ENCODE peak calls at places on chromosomes 16 and 17, in ten cellular contexts. One of them, this sample, is unnamed.

GRCh38 chr16:86078121-86078600 is 179.2 kb downstream of the IRF8 start:
- DNase-seq in LHCN-M2: no peak
- DNase-seq in effector CD8-positive, alpha-beta T cell: no peak
- DNase-seq in neural crest cell: no peak
- DNase-seq in substantia nigra: peak; percentile 15
- DNase-seq in occipital lobe: no peak
- DNase-seq in kidney glomerular epithelial cell: no peak
- DNase-seq in HEK293T: no peak
- DNase-seq in CD8-positive, alpha-beta memory T cell: no peak
- DNase-seq in stimulated activated CD8-positive, alpha-beta memory T cell treated with anti-CD3 and anti-CD28 coated beads, Interleukin-7, amount 100 ng/mL, for 24 hours: no peak
- DNase-seq in this sample: no peak

GRCh38 chr17:46978489-46979022 is 497 bp downstream of the RPRML start:
- DNase-seq in LHCN-M2: no peak
- DNase-seq in effector CD8-positive, alpha-beta T cell: no peak
- DNase-seq in neural crest cell: no peak
- DNase-seq in substantia nigra: no peak
- DNase-seq in occipital lobe: no peak
- DNase-seq in kidney glomerular epithelial cell: no peak
- DNase-seq in HEK293T: peak; percentile 31
- DNase-seq in CD8-positive, alpha-beta memory T cell: no peak
- DNase-seq in stimulated activated CD8-positive, alpha-beta memory T cell treated with anti-CD3 and anti-CD28 coated beads, Interleukin-7, amount 100 ng/mL, for 24 hours: no peak
- DNase-seq in this sample: no peak

GRCh38 chr16:8887952-8888560 is 5.9 kb downstream of the LITAFD start:
- DNase-seq in LHCN-M2: peak; percentile 58
- DNase-seq in effector CD8-positive, alpha-beta T cell: no peak
- DNase-seq in neural crest cell: no peak
- DNase-seq in substantia nigra: peak; percentile 47
- DNase-seq in occipital lobe: peak; percentile 70
- DNase-seq in kidney glomerular epithelial cell: no peak
- DNase-seq in HEK293T: no peak
- DNase-seq in CD8-positive, alpha-beta memory T cell: no peak
- DNase-seq in stimulated activated CD8-positive, alpha-beta memory T cell treated with anti-CD3 and anti-CD28 coated beads, Interleukin-7, amount 100 ng/mL, for 24 hours: no peak
- DNase-seq in this sample: no peak

GRCh38 chr16:77599793-77600415 is 122.4 kb upstream of the NUDT7 start:
- DNase-seq in LHCN-M2: no peak
- DNase-seq in effector CD8-positive, alpha-beta T cell: no peak
- DNase-seq in neural crest cell: peak; percentile 28
- DNase-seq in substantia nigra: no peak
- DNase-seq in occipital lobe: no peak
- DNase-seq in kidney glomerular epithelial cell: peak; percentile 47
- DNase-seq in HEK293T: peak; percentile 48
- DNase-seq in CD8-positive, alpha-beta memory T cell: no peak
- DNase-seq in stimulated activated CD8-positive, alpha-beta memory T cell treated with anti-CD3 and anti-CD28 coated beads, Interleukin-7, amount 100 ng/mL, for 24 hours: no peak
- DNase-seq in this sample: no peak

GRCh38 chr16:52446076-52446475 is 100.9 kb downstream of the TOX3 start:
- DNase-seq in LHCN-M2: no peak
- DNase-seq in effector CD8-positive, alpha-beta T cell: no peak
- DNase-seq in neural crest cell: no peak
- DNase-seq in substantia nigra: no peak
- DNase-seq in occipital lobe: peak; percentile 3
- DNase-seq in kidney glomerular epithelial cell: no peak
- DNase-seq in HEK293T: no peak
- DNase-seq in CD8-positive, alpha-beta memory T cell: no peak
- DNase-seq in stimulated activated CD8-positive, alpha-beta memory T cell treated with anti-CD3 and anti-CD28 coated beads, Interleukin-7, amount 100 ng/mL, for 24 hours: no peak
- DNase-seq in this sample: no peak

GRCh38 chr17:40418428-40418706 is 671 bp upstream of the TOP2A start:
- DNase-seq in LHCN-M2: no peak
- DNase-seq in effector CD8-positive, alpha-beta T cell: no peak
- DNase-seq in neural crest cell: no peak
- DNase-seq in substantia nigra: no peak
- DNase-seq in occipital lobe: no peak
- DNase-seq in kidney glomerular epithelial cell: no peak
- DNase-seq in HEK293T: no peak
- DNase-seq in CD8-positive, alpha-beta memory T cell: no peak
- DNase-seq in stimulated activated CD8-positive, alpha-beta memory T cell treated with anti-CD3 and anti-CD28 coated beads, Interleukin-7, amount 100 ng/mL, for 24 hours: no peak
- DNase-seq in this sample: no peak

GRCh38 chr17:885971-886571 is 93.5 kb downstream of the NXN start:
- DNase-seq in LHCN-M2: no peak
- DNase-seq in effector CD8-positive, alpha-beta T cell: no peak
- DNase-seq in neural crest cell: no peak
- DNase-seq in substantia nigra: no peak
- DNase-seq in occipital lobe: no peak
- DNase-seq in kidney glomerular epithelial cell: no peak
- DNase-seq in HEK293T: no peak
- DNase-seq in CD8-positive, alpha-beta memory T cell: no peak
- DNase-seq in stimulated activated CD8-positive, alpha-beta memory T cell treated with anti-CD3 and anti-CD28 coated beads, Interleukin-7, amount 100 ng/mL, for 24 hours: no peak
- DNase-seq in this sample: no peak

GRCh38 chr16:84648595-84649510 is 542 bp downstream of the KLHL36 start:
- DNase-seq in LHCN-M2: no peak
- DNase-seq in effector CD8-positive, alpha-beta T cell: peak; percentile 37
- DNase-seq in neural crest cell: peak; percentile 20
- DNase-seq in substantia nigra: no peak
- DNase-seq in occipital lobe: no peak
- DNase-seq in kidney glomerular epithelial cell: no peak
- DNase-seq in HEK293T: peak; percentile 62
- DNase-seq in CD8-positive, alpha-beta memory T cell: peak; percentile 24
- DNase-seq in stimulated activated CD8-positive, alpha-beta memory T cell treated with anti-CD3 and anti-CD28 coated beads, Interleukin-7, amount 100 ng/mL, for 24 hours: no peak
- DNase-seq in this sample: no peak

GRCh38 chr17:9002236-9002609 is 19.1 kb upstream of the NTN1 start:
- DNase-seq in LHCN-M2: no peak
- DNase-seq in effector CD8-positive, alpha-beta T cell: no peak
- DNase-seq in neural crest cell: no peak
- DNase-seq in substantia nigra: no peak
- DNase-seq in occipital lobe: no peak
- DNase-seq in kidney glomerular epithelial cell: no peak
- DNase-seq in HEK293T: no peak
- DNase-seq in CD8-positive, alpha-beta memory T cell: no peak
- DNase-seq in stimulated activated CD8-positive, alpha-beta memory T cell treated with anti-CD3 and anti-CD28 coated beads, Interleukin-7, amount 100 ng/mL, for 24 hours: no peak
- DNase-seq in this sample: no peak

GRCh38 chr16:69861276-69862030 is 89.7 kb upstream of the CLEC18A start:
- DNase-seq in LHCN-M2: peak; percentile 35
- DNase-seq in effector CD8-positive, alpha-beta T cell: no peak
- DNase-seq in neural crest cell: no peak
- DNase-seq in substantia nigra: no peak
- DNase-seq in occipital lobe: no peak
- DNase-seq in kidney glomerular epithelial cell: no peak
- DNase-seq in HEK293T: no peak
- DNase-seq in CD8-positive, alpha-beta memory T cell: no peak
- DNase-seq in stimulated activated CD8-positive, alpha-beta memory T cell treated with anti-CD3 and anti-CD28 coated beads, Interleukin-7, amount 100 ng/mL, for 24 hours: no peak
- DNase-seq in this sample: no peak

GRCh38 chr17:6153416-6153815 is 83.2 kb downstream of the WSCD1 start:
- DNase-seq in LHCN-M2: no peak
- DNase-seq in effector CD8-positive, alpha-beta T cell: no peak
- DNase-seq in neural crest cell: no peak
- DNase-seq in substantia nigra: no peak
- DNase-seq in occipital lobe: no peak
- DNase-seq in kidney glomerular epithelial cell: no peak
- DNase-seq in HEK293T: no peak
- DNase-seq in CD8-positive, alpha-beta memory T cell: no peak
- DNase-seq in stimulated activated CD8-positive, alpha-beta memory T cell treated with anti-CD3 and anti-CD28 coated beads, Interleukin-7, amount 100 ng/mL, for 24 hours: no peak
- DNase-seq in this sample: no peak

GRCh38 chr17:32551186-32551955 is 64.6 kb downstream of the CDK5R1 start:
- DNase-seq in LHCN-M2: peak; percentile 57
- DNase-seq in effector CD8-positive, alpha-beta T cell: no peak
- DNase-seq in neural crest cell: no peak
- DNase-seq in substantia nigra: no peak
- DNase-seq in occipital lobe: no peak
- DNase-seq in kidney glomerular epithelial cell: peak; percentile 2
- DNase-seq in HEK293T: no peak
- DNase-seq in CD8-positive, alpha-beta memory T cell: no peak
- DNase-seq in stimulated activated CD8-positive, alpha-beta memory T cell treated with anti-CD3 and anti-CD28 coated beads, Interleukin-7, amount 100 ng/mL, for 24 hours: no peak
- DNase-seq in this sample: no peak

GRCh38 chr17:31745964-31746650 is 112.9 kb downstream of the COPRS start:
- DNase-seq in LHCN-M2: no peak
- DNase-seq in effector CD8-positive, alpha-beta T cell: no peak
- DNase-seq in neural crest cell: no peak
- DNase-seq in substantia nigra: no peak
- DNase-seq in occipital lobe: no peak
- DNase-seq in kidney glomerular epithelial cell: no peak
- DNase-seq in HEK293T: no peak
- DNase-seq in CD8-positive, alpha-beta memory T cell: no peak
- DNase-seq in stimulated activated CD8-positive, alpha-beta memory T cell treated with anti-CD3 and anti-CD28 coated beads, Interleukin-7, amount 100 ng/mL, for 24 hours: no peak
- DNase-seq in this sample: no peak

GRCh38 chr17:7888184-7888920 is at the start of gene CHD3:
- DNase-seq in LHCN-M2: no peak
- DNase-seq in effector CD8-positive, alpha-beta T cell: no peak
- DNase-seq in neural crest cell: no peak
- DNase-seq in substantia nigra: no peak
- DNase-seq in occipital lobe: peak; percentile 11
- DNase-seq in kidney glomerular epithelial cell: no peak
- DNase-seq in HEK293T: no peak
- DNase-seq in CD8-positive, alpha-beta memory T cell: no peak
- DNase-seq in stimulated activated CD8-positive, alpha-beta memory T cell treated with anti-CD3 and anti-CD28 coated beads, Interleukin-7, amount 100 ng/mL, for 24 hours: no peak
- DNase-seq in this sample: peak; percentile 69

GRCh38 chr16:68756250-68757051 is 19.4 kb downstream of the CDH1 start:
- DNase-seq in LHCN-M2: peak; percentile 77
- DNase-seq in effector CD8-positive, alpha-beta T cell: no peak
- DNase-seq in neural crest cell: no peak
- DNase-seq in substantia nigra: no peak
- DNase-seq in occipital lobe: no peak
- DNase-seq in kidney glomerular epithelial cell: peak; percentile 72
- DNase-seq in HEK293T: no peak
- DNase-seq in CD8-positive, alpha-beta memory T cell: no peak
- DNase-seq in stimulated activated CD8-positive, alpha-beta memory T cell treated with anti-CD3 and anti-CD28 coated beads, Interleukin-7, amount 100 ng/mL, for 24 hours: no peak
- DNase-seq in this sample: peak; percentile 89

GRCh38 chr16:12160815-12161550 is 184.4 kb downstream of the SNX29 start:
- DNase-seq in LHCN-M2: no peak
- DNase-seq in effector CD8-positive, alpha-beta T cell: no peak
- DNase-seq in neural crest cell: no peak
- DNase-seq in substantia nigra: no peak
- DNase-seq in occipital lobe: no peak
- DNase-seq in kidney glomerular epithelial cell: no peak
- DNase-seq in HEK293T: no peak
- DNase-seq in CD8-positive, alpha-beta memory T cell: no peak
- DNase-seq in stimulated activated CD8-positive, alpha-beta memory T cell treated with anti-CD3 and anti-CD28 coated beads, Interleukin-7, amount 100 ng/mL, for 24 hours: no peak
- DNase-seq in this sample: no peak

GRCh38 chr17:13078591-13078990 is 60.8 kb upstream of the ELAC2 start:
- DNase-seq in LHCN-M2: no peak
- DNase-seq in effector CD8-positive, alpha-beta T cell: no peak
- DNase-seq in neural crest cell: no peak
- DNase-seq in substantia nigra: no peak
- DNase-seq in occipital lobe: no peak
- DNase-seq in kidney glomerular epithelial cell: no peak
- DNase-seq in HEK293T: no peak
- DNase-seq in CD8-positive, alpha-beta memory T cell: no peak
- DNase-seq in stimulated activated CD8-positive, alpha-beta memory T cell treated with anti-CD3 and anti-CD28 coated beads, Interleukin-7, amount 100 ng/mL, for 24 hours: no peak
- DNase-seq in this sample: no peak

GRCh38 chr16:29025218-29025617 is 40.4 kb downstream of the LAT start:
- DNase-seq in LHCN-M2: no peak
- DNase-seq in effector CD8-positive, alpha-beta T cell: no peak
- DNase-seq in neural crest cell: no peak
- DNase-seq in substantia nigra: no peak
- DNase-seq in occipital lobe: no peak
- DNase-seq in kidney glomerular epithelial cell: no peak
- DNase-seq in HEK293T: no peak
- DNase-seq in CD8-positive, alpha-beta memory T cell: no peak
- DNase-seq in stimulated activated CD8-positive, alpha-beta memory T cell treated with anti-CD3 and anti-CD28 coated beads, Interleukin-7, amount 100 ng/mL, for 24 hours: no peak
- DNase-seq in this sample: no peak

GRCh38 chr17:20970329-20970728 is 72.5 kb downstream of the USP22 start:
- DNase-seq in LHCN-M2: no peak
- DNase-seq in effector CD8-positive, alpha-beta T cell: no peak
- DNase-seq in neural crest cell: no peak
- DNase-seq in substantia nigra: no peak
- DNase-seq in occipital lobe: no peak
- DNase-seq in kidney glomerular epithelial cell: no peak
- DNase-seq in HEK293T: no peak
- DNase-seq in CD8-positive, alpha-beta memory T cell: no peak
- DNase-seq in stimulated activated CD8-positive, alpha-beta memory T cell treated with anti-CD3 and anti-CD28 coated beads, Interleukin-7, amount 100 ng/mL, for 24 hours: no peak
- DNase-seq in this sample: no peak

GRCh38 chr17:83132251-83133081 is 53.1 kb downstream of the METRNL start:
- DNase-seq in LHCN-M2: no peak
- DNase-seq in effector CD8-positive, alpha-beta T cell: no peak
- DNase-seq in neural crest cell: no peak
- DNase-seq in substantia nigra: no peak
- DNase-seq in occipital lobe: no peak
- DNase-seq in kidney glomerular epithelial cell: no peak
- DNase-seq in HEK293T: no peak
- DNase-seq in CD8-positive, alpha-beta memory T cell: no peak
- DNase-seq in stimulated activated CD8-positive, alpha-beta memory T cell treated with anti-CD3 and anti-CD28 coated beads, Interleukin-7, amount 100 ng/mL, for 24 hours: no peak
- DNase-seq in this sample: no peak

GRCh38 chr17:67194134-67194533 is 50.9 kb downstream of the HELZ start:
- DNase-seq in LHCN-M2: peak; percentile 21
- DNase-seq in effector CD8-positive, alpha-beta T cell: no peak
- DNase-seq in neural crest cell: no peak
- DNase-seq in substantia nigra: no peak
- DNase-seq in occipital lobe: no peak
- DNase-seq in kidney glomerular epithelial cell: peak; percentile 85
- DNase-seq in HEK293T: no peak
- DNase-seq in CD8-positive, alpha-beta memory T cell: no peak
- DNase-seq in stimulated activated CD8-positive, alpha-beta memory T cell treated with anti-CD3 and anti-CD28 coated beads, Interleukin-7, amount 100 ng/mL, for 24 hours: no peak
- DNase-seq in this sample: no peak

GRCh38 chr17:13694934-13695333 is 93.2 kb upstream of the HS3ST3A1 start:
- DNase-seq in LHCN-M2: no peak
- DNase-seq in effector CD8-positive, alpha-beta T cell: no peak
- DNase-seq in neural crest cell: no peak
- DNase-seq in substantia nigra: no peak
- DNase-seq in occipital lobe: no peak
- DNase-seq in kidney glomerular epithelial cell: no peak
- DNase-seq in HEK293T: no peak
- DNase-seq in CD8-positive, alpha-beta memory T cell: no peak
- DNase-seq in stimulated activated CD8-positive, alpha-beta memory T cell treated with anti-CD3 and anti-CD28 coated beads, Interleukin-7, amount 100 ng/mL, for 24 hours: no peak
- DNase-seq in this sample: no peak

GRCh38 chr16:11583889-11584565 is 2.7 kb downstream of the LITAF start:
- DNase-seq in LHCN-M2: no peak
- DNase-seq in effector CD8-positive, alpha-beta T cell: no peak
- DNase-seq in neural crest cell: no peak
- DNase-seq in substantia nigra: no peak
- DNase-seq in occipital lobe: no peak
- DNase-seq in kidney glomerular epithelial cell: no peak
- DNase-seq in HEK293T: no peak
- DNase-seq in CD8-positive, alpha-beta memory T cell: no peak
- DNase-seq in stimulated activated CD8-positive, alpha-beta memory T cell treated with anti-CD3 and anti-CD28 coated beads, Interleukin-7, amount 100 ng/mL, for 24 hours: no peak
- DNase-seq in this sample: no peak

GRCh38 chr16:1273816-1274215 is 17.9 kb downstream of the TPSD1 start:
- DNase-seq in LHCN-M2: no peak
- DNase-seq in effector CD8-positive, alpha-beta T cell: no peak
- DNase-seq in neural crest cell: no peak
- DNase-seq in substantia nigra: no peak
- DNase-seq in occipital lobe: no peak
- DNase-seq in kidney glomerular epithelial cell: no peak
- DNase-seq in HEK293T: no peak
- DNase-seq in CD8-positive, alpha-beta memory T cell: no peak
- DNase-seq in stimulated activated CD8-positive, alpha-beta memory T cell treated with anti-CD3 and anti-CD28 coated beads, Interleukin-7, amount 100 ng/mL, for 24 hours: no peak
- DNase-seq in this sample: no peak

GRCh38 chr17:77723071-77723908 is 235.2 kb upstream of the TNRC6C start:
- DNase-seq in LHCN-M2: no peak
- DNase-seq in effector CD8-positive, alpha-beta T cell: no peak
- DNase-seq in neural crest cell: no peak
- DNase-seq in substantia nigra: no peak
- DNase-seq in occipital lobe: no peak
- DNase-seq in kidney glomerular epithelial cell: no peak
- DNase-seq in HEK293T: no peak
- DNase-seq in CD8-positive, alpha-beta memory T cell: no peak
- DNase-seq in stimulated activated CD8-positive, alpha-beta memory T cell treated with anti-CD3 and anti-CD28 coated beads, Interleukin-7, amount 100 ng/mL, for 24 hours: no peak
- DNase-seq in this sample: no peak

GRCh38 chr17:32836527-32836926 is 40.4 kb downstream of the MYO1D start:
- DNase-seq in LHCN-M2: no peak
- DNase-seq in effector CD8-positive, alpha-beta T cell: no peak
- DNase-seq in neural crest cell: no peak
- DNase-seq in substantia nigra: no peak
- DNase-seq in occipital lobe: no peak
- DNase-seq in kidney glomerular epithelial cell: no peak
- DNase-seq in HEK293T: no peak
- DNase-seq in CD8-positive, alpha-beta memory T cell: no peak
- DNase-seq in stimulated activated CD8-positive, alpha-beta memory T cell treated with anti-CD3 and anti-CD28 coated beads, Interleukin-7, amount 100 ng/mL, for 24 hours: no peak
- DNase-seq in this sample: no peak

GRCh38 chr16:19329932-19330331 is 44.4 kb downstream of the CLEC19A start:
- DNase-seq in LHCN-M2: no peak
- DNase-seq in effector CD8-positive, alpha-beta T cell: no peak
- DNase-seq in neural crest cell: no peak
- DNase-seq in substantia nigra: no peak
- DNase-seq in occipital lobe: no peak
- DNase-seq in kidney glomerular epithelial cell: no peak
- DNase-seq in HEK293T: no peak
- DNase-seq in CD8-positive, alpha-beta memory T cell: no peak
- DNase-seq in stimulated activated CD8-positive, alpha-beta memory T cell treated with anti-CD3 and anti-CD28 coated beads, Interleukin-7, amount 100 ng/mL, for 24 hours: no peak
- DNase-seq in this sample: no peak

GRCh38 chr16:85613609-85614337 is 651 bp downstream of the GSE1 start:
- DNase-seq in LHCN-M2: no peak
- DNase-seq in effector CD8-positive, alpha-beta T cell: no peak
- DNase-seq in neural crest cell: no peak
- DNase-seq in substantia nigra: no peak
- DNase-seq in occipital lobe: no peak
- DNase-seq in kidney glomerular epithelial cell: peak; percentile 15
- DNase-seq in HEK293T: peak; percentile 71
- DNase-seq in CD8-positive, alpha-beta memory T cell: no peak
- DNase-seq in stimulated activated CD8-positive, alpha-beta memory T cell treated with anti-CD3 and anti-CD28 coated beads, Interleukin-7, amount 100 ng/mL, for 24 hours: no peak
- DNase-seq in this sample: peak; percentile 75